ENCODE peak calls at places on chromosomes 6 and 20, in ten cellular contexts. S is A172, H is testis, P is NCI-H69, Y is mesendoderm, K is iris pigment epithelial cell, U is NCI-H2081, O is nucleus accumbens, I is GM23248, V is NCI-H1092. L is an unnamed sample.

GRCh38 chr20:38680492-38681118 is 43.7 kb upstream of the SLC32A1 start:
- DNase-seq in S (peak; percentile 68), H (peak; percentile 41), P (no peak), Y (peak; percentile 69), K (peak; percentile 28), U (no peak), O (no peak), I (peak; percentile 51), V (no peak), L (peak; percentile 24)

GRCh38 chr6:27553123-27553904 is 80.4 kb upstream of the ZNF184 start:
- DNase-seq in S (peak; percentile 86), H (no peak), P (peak; percentile 93), Y (peak; percentile 98), K (peak; percentile 77), U (peak; percentile 46), O (no peak), I (peak; percentile 14), V (no peak), L (no peak)

GRCh38 chr20:23588434-23589403 is 17.0 kb downstream of the CST9 start:
- DNase-seq in S (no peak), H (no peak), P (peak; percentile 19), Y (no peak), K (no peak), U (no peak), O (no peak), I (no peak), V (no peak), L (no peak)

GRCh38 chr20:41888434-41888833 is 270.3 kb upstream of the CHD6 start:
- DNase-seq in S (no peak), H (no peak), P (no peak), Y (no peak), K (no peak), U (no peak), O (no peak), I (no peak), V (no peak), L (no peak)

GRCh38 chr6:27753668-27754407 is 158.4 kb downstream of the OR2B2 start:
- DNase-seq in S (peak; percentile 86), H (peak; percentile 73), P (peak; percentile 95), Y (peak; percentile 98), K (peak; percentile 86), U (peak; percentile 94), O (no peak), I (peak; percentile 89), V (peak; percentile 48), L (peak; percentile 56)

GRCh38 chr20:44691424-44692423 is 23.4 kb upstream of the CCN5 start:
- DNase-seq in S (no peak), H (peak; percentile 59), P (no peak), Y (no peak), K (no peak), U (no peak), O (no peak), I (peak; percentile 77), V (no peak), L (peak; percentile 59)

GRCh38 chr6:63742060-63742459 is 106.5 kb downstream of the PHF3 start:
- DNase-seq in S (no peak), H (no peak), P (no peak), Y (no peak), K (no peak), U (no peak), O (no peak), I (no peak), V (no peak), L (no peak)

GRCh38 chr20:50834599-50835005 is 39.7 kb downstream of the BCAS4 start:
- DNase-seq in S (peak; percentile 55), H (no peak), P (no peak), Y (no peak), K (peak; percentile 91), U (no peak), O (no peak), I (peak; percentile 65), V (no peak), L (no peak)

GRCh38 chr6:14706378-14706929 is 539.4 kb upstream of the JARID2 start:
- DNase-seq in S (peak; percentile 84), H (no peak), P (no peak), Y (no peak), K (peak; percentile 99), U (no peak), O (peak; percentile 16), I (peak; percentile 100), V (no peak), L (peak; percentile 29)

GRCh38 chr6:91490672-91491071 is 903.8 kb upstream of the MAP3K7 start:
- DNase-seq in S (peak; percentile 33), H (no peak), P (no peak), Y (no peak), K (no peak), U (no peak), O (no peak), I (no peak), V (no peak), L (no peak)

GRCh38 chr6:167551634-167552630 is 227.0 kb downstream of the TTLL2 start:
- DNase-seq in S (no peak), H (no peak), P (no peak), Y (no peak), K (no peak), U (no peak), O (no peak), I (no peak), V (no peak), L (no peak)

GRCh38 chr20:37524859-37525708 is 2.6 kb downstream of the BLCAP start:
- DNase-seq in S (peak; percentile 61), H (no peak), P (no peak), Y (no peak), K (peak; percentile 56), U (no peak), O (no peak), I (peak; percentile 57), V (no peak), L (no peak)

GRCh38 chr6:134097114-134097707 is 44.8 kb upstream of the SLC2A12 start:
- DNase-seq in S (peak; percentile 65), H (peak; percentile 84), P (peak; percentile 89), Y (peak; percentile 72), K (peak; percentile 67), U (peak; percentile 71), O (no peak), I (peak; percentile 79), V (peak; percentile 62), L (peak; percentile 85)

L was measured in adrenal gland.